ENCODE peak calls at places on chromosomes 6 and 20, in four cellular contexts. F, X, J and O are unnamed samples.

GRCh38 chr6:51301969-51302368 is 483.3 kb downstream of the TFAP2B start:
- DNase-seq in F (no peak), X (no peak), J (no peak), O (no peak)

GRCh38 chr6:48834706-48835105 is 628.3 kb downstream of the MMUT start:
- DNase-seq in F (no peak), X (no peak), J (no peak), O (no peak)

GRCh38 chr6:95325858-95326257 is 251.5 kb upstream of the MANEA start:
- DNase-seq in F (no peak), X (no peak), J (no peak), O (no peak)

GRCh38 chr20:60306516-60306915 is 348.3 kb downstream of the CDH26 start:
- DNase-seq in F (no peak), X (no peak), J (no peak), O (no peak)

GRCh38 chr6:111871207-111871606 is 2.0 kb downstream of the FYN start:
- DNase-seq in F (no peak), X (peak), J (no peak), O (no peak)

GRCh38 chr6:107813555-107814194 is 10.4 kb downstream of the SCML4 start:
- DNase-seq in F (peak), X (no peak), J (no peak), O (no peak)

GRCh38 chr20:17888044-17888443 is 80.5 kb downstream of the SNX5 start:
- DNase-seq in F (no peak), X (no peak), J (no peak), O (no peak)

GRCh38 chr6:27672113-27672799 is 199.4 kb upstream of the ZNF184 start:
- DNase-seq in F (no peak), X (peak), J (no peak), O (peak)

GRCh38 chr6:36104836-36105235 is 25.5 kb upstream of the MAPK13 start:
- DNase-seq in F (no peak), X (no peak), J (no peak), O (peak)

GRCh38 chr6:53984163-53984562 is 127.1 kb upstream of the MLIP start:
- DNase-seq in F (no peak), X (peak), J (no peak), O (peak)

GRCh38 chr6:36616888-36617521 is 22.8 kb downstream of the SRSF3 start:
- DNase-seq in F (no peak), X (no peak), J (peak), O (no peak)

GRCh38 chr6:14721103-14721758 is 524.6 kb upstream of the JARID2 start:
- DNase-seq in F (no peak), X (peak), J (no peak), O (no peak)

GRCh38 chr6:4615891-4616290 is 160.3 kb upstream of the CDYL start:
- DNase-seq in F (no peak), X (no peak), J (no peak), O (no peak)

GRCh38 chr6:45872827-45873226 is 142.8 kb downstream of the CLIC5 start:
- DNase-seq in F (no peak), X (no peak), J (no peak), O (no peak)

GRCh38 chr6:42021847-42022754 is 28.2 kb upstream of the TAF8 start:
- DNase-seq in F (peak), X (no peak), J (no peak), O (no peak)

GRCh38 chr20:62980970-62981369 is 25.8 kb downstream of the BHLHE23 start:
- DNase-seq in F (no peak), X (peak), J (no peak), O (no peak)

GRCh38 chr6:118853408-118853807 is 40.5 kb upstream of the ASF1A start:
- DNase-seq in F (no peak), X (no peak), J (no peak), O (no peak)

GRCh38 chr6:13457577-13457976 is 29.8 kb downstream of the GFOD1 start:
- DNase-seq in F (no peak), X (no peak), J (no peak), O (no peak)

GRCh38 chr6:154352898-154353585 is 3.6 kb downstream of the IPCEF1 start:
- DNase-seq in F (no peak), X (no peak), J (no peak), O (no peak)

GRCh38 chr6:150032598-150032997 is 7.3 kb upstream of the RAET1L start:
- DNase-seq in F (no peak), X (no peak), J (no peak), O (no peak)

GRCh38 chr6:18323935-18324707 is 59.8 kb upstream of the DEK start:
- DNase-seq in F (no peak), X (peak), J (no peak), O (no peak)

GRCh38 chr6:106085984-106086832 is at the start of gene PRDM1:
- DNase-seq in F (peak), X (peak), J (peak), O (no peak)

GRCh38 chr6:80959034-80959433 is 793.4 kb downstream of the TENT5A start:
- DNase-seq in F (no peak), X (no peak), J (no peak), O (no peak)

GRCh38 chr6:111663232-111663631 is 57.6 kb upstream of the TRAF3IP2 start:
- DNase-seq in F (no peak), X (no peak), J (no peak), O (no peak)

GRCh38 chr6:42166444-42167141 is 6.6 kb upstream of the GUCA1A start:
- DNase-seq in F (peak), X (peak), J (peak), O (no peak)

GRCh38 chr6:65989676-65990075 is 282.6 kb upstream of the EYS start:
- DNase-seq in F (no peak), X (no peak), J (no peak), O (no peak)

GRCh38 chr6:54059683-54060082 is 51.6 kb upstream of the MLIP start:
- DNase-seq in F (no peak), X (no peak), J (no peak), O (no peak)

GRCh38 chr6:146915671-146916127 is 288.5 kb upstream of the STXBP5 start:
- DNase-seq in F (no peak), X (peak), J (no peak), O (no peak)

GRCh38 chr6:168315626-168316025 is 4.0 kb downstream of the DACT2 start:
- DNase-seq in F (no peak), X (no peak), J (no peak), O (no peak)

GRCh38 chr6:73285674-73286283 is 22.8 kb upstream of the KHDC1 start:
- DNase-seq in F (no peak), X (peak), J (no peak), O (peak)

GRCh38 chr6:105545947-105546710 is 143.2 kb upstream of the PREP start:
- DNase-seq in F (no peak), X (no peak), J (no peak), O (peak)

GRCh38 chr6:166236586-166236985 is 68.9 kb upstream of the TBXT start:
- DNase-seq in F (no peak), X (peak), J (no peak), O (no peak)
- TF ChIP-seq CTCF in F (no peak), X (no peak), J (no peak), O (no peak)

GRCh38 chr20:9867196-9867980 is 28.5 kb upstream of the PAK5 start:
- DNase-seq in F (no peak), X (no peak), J (no peak), O (no peak)
- H3K4me3 ChIP-seq in F (no peak), X (no peak), J (no peak), O (no peak)

DNA sequence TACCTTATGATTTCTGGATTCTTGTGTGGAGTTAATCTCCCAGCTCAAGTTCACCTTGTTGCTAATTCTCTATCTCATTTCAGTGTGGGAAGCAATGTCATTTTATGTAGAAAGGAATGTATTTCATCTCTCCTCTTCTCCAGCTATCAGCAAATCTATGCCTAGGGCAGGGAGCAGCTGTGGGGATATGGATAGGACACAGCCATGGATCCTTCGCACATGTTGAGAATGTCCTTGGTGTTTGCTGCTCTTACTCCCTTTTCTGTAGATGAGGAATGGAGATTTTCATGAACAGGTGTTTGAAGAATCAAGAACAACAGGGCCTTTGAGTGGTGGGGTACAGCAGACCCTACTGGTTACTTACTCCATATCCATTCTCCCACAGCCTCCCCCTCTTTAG is 182.0 kb downstream of the UST start:
- DNase-seq in F (no peak), X (no peak), J (no peak), O (no peak)
- TF ChIP-seq CTCF in F (no peak), X (no peak), J (no peak), O (no peak)

GRCh38 chr20:64179805-64180204 is 15.6 kb downstream of the MYT1 start:
- DNase-seq in F (no peak), X (no peak), J (no peak), O (no peak)

GRCh38 chr20:64177787-64178186 is 13.5 kb downstream of the MYT1 start:
- DNase-seq in F (no peak), X (no peak), J (no peak), O (no peak)

GRCh38 chr20:64173116-64173515 is 8.9 kb downstream of the MYT1 start:
- DNase-seq in F (no peak), X (no peak), J (no peak), O (no peak)

GRCh38 chr20:64177420-64177783 is 13.2 kb downstream of the MYT1 start:
- DNase-seq in F (no peak), X (no peak), J (no peak), O (no peak)

DNA sequence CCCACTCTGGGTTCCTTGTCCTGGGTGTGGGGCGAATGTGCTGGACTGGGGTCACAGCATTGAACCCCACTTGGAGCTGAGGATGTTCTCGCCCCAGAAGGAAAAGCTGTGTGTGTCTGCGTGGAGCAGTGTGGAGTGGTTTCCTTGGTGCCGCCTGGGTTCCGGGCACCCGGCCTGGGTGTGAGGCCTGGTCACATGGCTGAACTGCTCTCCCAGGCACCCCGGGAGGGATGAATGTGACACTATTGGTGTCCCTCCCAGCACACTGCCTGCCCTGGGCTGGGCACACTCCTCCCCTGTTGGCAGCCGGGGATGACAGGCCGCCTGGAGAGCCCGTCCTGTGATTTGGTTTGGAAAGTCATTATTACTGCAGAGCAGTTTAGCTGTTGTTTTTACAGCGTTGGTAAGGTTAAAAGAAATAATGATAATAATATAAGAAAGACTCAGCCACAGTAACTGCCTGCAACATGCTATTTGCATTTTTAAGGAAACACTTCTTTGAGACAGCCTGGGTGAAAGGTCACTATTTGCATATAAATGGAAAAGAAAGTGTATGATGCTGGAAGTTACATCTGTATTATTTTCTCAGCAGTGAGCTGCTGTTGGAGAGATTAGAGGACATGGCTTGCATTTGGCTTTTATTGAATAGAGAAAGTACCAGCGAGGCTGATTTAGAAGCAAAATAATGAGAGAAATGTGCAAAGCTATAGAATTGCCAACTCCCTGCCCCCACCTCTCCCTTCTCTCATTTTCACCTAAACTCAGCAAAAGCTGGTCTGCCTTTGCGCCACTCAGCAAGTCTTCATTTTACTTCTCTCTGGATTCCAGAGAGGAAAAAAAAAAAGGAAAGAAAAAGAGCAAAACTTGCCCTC is 12.5 kb downstream of the MYT1 start:
- DNase-seq in F (no peak), X (no peak), J (no peak), O (no peak)
- H3K4me3 ChIP-seq in F (no peak), X (no peak), J (no peak), O (no peak)

DNA sequence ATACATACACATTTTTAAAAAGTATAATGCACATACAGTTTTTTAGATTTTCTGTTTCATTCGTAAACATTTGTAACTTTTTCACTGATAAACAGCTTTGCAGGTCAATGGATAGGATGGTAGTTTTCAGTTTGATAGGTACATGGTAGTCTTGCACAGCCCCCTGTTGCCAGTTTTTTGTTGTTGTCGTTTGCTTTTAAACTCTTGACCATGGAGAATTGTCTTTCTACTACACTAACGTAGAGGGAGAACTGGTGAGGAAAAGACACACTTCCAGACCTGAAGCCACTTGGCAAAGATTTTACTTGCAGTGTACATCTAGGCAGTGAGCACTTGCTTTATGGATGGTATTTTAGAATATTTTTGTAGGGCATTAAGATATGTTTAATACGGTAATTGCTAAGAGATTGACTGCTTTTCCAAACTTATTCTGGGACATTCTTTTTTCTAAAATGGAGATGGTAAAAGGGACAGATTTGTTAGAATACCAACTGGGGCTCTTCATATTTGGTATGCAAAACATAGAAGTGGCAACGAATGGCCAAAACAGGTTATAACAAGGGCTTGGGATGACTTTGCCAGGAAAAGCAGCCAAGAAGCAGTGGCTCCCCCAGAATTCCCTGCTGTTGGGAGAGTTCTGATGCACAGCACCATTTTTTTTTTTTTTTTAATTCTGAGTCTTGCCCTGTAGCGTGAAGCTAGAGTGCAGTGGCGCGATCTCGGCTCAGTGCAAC is 1.5 kb downstream of the PYGB start:
- DNase-seq in F (no peak), X (no peak), J (no peak), O (no peak)
- TF ChIP-seq CTCF in F (no peak), X (no peak), J (no peak), O (no peak)

DNA sequence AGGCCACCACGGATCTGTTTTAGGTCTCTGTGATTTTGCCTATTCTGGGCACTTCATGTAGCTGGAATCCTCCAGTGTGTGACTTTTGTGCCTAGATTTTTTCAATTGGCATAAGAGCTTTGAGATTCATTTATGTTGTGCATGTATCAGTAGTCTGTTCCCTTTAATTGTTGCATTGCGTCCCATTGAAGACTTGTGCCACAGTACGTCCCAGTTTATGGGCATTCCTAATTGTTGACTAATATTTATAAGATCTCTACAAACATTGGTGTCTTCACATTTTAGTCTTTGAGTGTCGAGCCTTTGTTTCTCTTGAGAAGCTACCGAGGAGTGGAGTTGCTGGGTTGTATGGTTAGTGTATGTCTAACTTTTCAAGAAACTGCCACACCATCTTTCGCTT is 704 bp upstream of the FAM210B start:
- DNase-seq in F (no peak), X (no peak), J (no peak), O (no peak)
- H3K4me3 ChIP-seq in F (peak), X (peak), J (no peak), O (no peak)

DNA sequence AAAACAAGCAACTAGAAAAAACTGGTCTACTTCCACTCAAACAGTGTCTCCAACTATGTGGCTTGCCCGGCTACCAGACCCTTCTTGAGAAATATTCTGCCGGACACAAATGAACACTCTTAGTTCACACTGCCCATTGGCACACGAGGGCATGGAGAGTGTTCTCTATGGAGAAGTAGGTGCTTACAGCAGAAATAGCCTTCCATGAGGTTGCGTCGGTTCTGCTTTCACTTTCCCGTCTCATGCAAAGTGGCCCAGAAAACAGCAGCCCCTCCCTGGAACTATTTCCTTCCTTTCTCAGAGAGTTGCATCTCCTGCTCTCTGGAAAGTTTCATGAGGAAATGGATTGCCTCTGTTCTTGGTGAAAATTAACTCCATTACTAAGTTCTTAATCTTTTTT is 9.5 kb upstream of the HLA-DOA start:
- DNase-seq in F (no peak), X (peak), J (peak), O (no peak)
- TF ChIP-seq CTCF in F (no peak), X (no peak), J (no peak), O (no peak)

GRCh38 chr6:135224037-135224647 is 43.0 kb downstream of the MYB start:
- DNase-seq in F (no peak), X (no peak), J (no peak), O (no peak)
- H3K4me3 ChIP-seq in F (peak), X (no peak), J (no peak), O (no peak)

GRCh38 chr6:23180504-23181293 is 611.3 kb downstream of the HDGFL1 start:
- DNase-seq in F (no peak), X (no peak), J (no peak), O (peak)

GRCh38 chr6:23181301-23182110 is 612.1 kb downstream of the HDGFL1 start:
- DNase-seq in F (no peak), X (no peak), J (no peak), O (no peak)

GRCh38 chr6:23179994-23180393 is 610.6 kb downstream of the HDGFL1 start:
- DNase-seq in F (no peak), X (no peak), J (no peak), O (no peak)

GRCh38 chr6:23183846-23184245 is 614.5 kb downstream of the HDGFL1 start:
- DNase-seq in F (no peak), X (no peak), J (no peak), O (no peak)
- TF ChIP-seq CTCF in F (no peak), X (no peak), J (no peak), O (no peak)